ENCODE peak calls at places on chromosomes 2 and 18, in seven cellular contexts. Y is PC-3, Q is IMR-90, N is K562, G is SK-N-SH, R is MM.1S, I is fibroblast of lung. J is an unnamed sample.
A peak's percentile ranks its signal among the peaks of the same experiment; 100 is the strongest.

GRCh38 chr18:27860011-27860410 is 316.9 kb downstream of the CDH2 start:
- DNase-seq in Y (no peak), Q (no peak), N (no peak), G (no peak), R (peak; percentile 9), I (no peak), J (peak; percentile 73)

GRCh38 chr18:52716926-52717325 is 376.9 kb downstream of the DCC start:
- DNase-seq in Y (peak; percentile 36), Q (peak; percentile 5), N (no peak), G (peak; percentile 8), R (no peak), I (no peak), J (no peak)

GRCh38 chr2:236209996-236210395 is 41.8 kb upstream of the GBX2 start:
- DNase-seq in Y (no peak), Q (no peak), N (no peak), G (no peak), R (no peak), I (no peak), J (no peak)

GRCh38 chr18:79917351-79918088 is 33.9 kb downstream of the SLC66A2 start:
- DNase-seq in Y (no peak), Q (no peak), N (no peak), G (no peak), R (no peak), I (no peak), J (no peak)

GRCh38 chr2:73054980-73055379 is 16.5 kb downstream of the SFXN5 start:
- DNase-seq in Y (no peak), Q (no peak), N (no peak), G (no peak), R (no peak), I (no peak), J (no peak)

GRCh38 chr18:6109743-6110142 is 214.4 kb upstream of the TMEM200C start:
- DNase-seq in Y (no peak), Q (no peak), N (no peak), G (no peak), R (no peak), I (no peak), J (no peak)

GRCh38 chr18:37393945-37394609 is 171.5 kb downstream of the CELF4 start:
- DNase-seq in Y (no peak), Q (peak; percentile 76), N (peak; percentile 89), G (peak; percentile 97), R (peak; percentile 60), I (peak; percentile 65), J (no peak)

GRCh38 chr2:239832995-239833727 is 192.0 kb downstream of the NDUFA10 start:
- DNase-seq in Y (no peak), Q (no peak), N (no peak), G (peak; percentile 5), R (no peak), I (no peak), J (no peak)

GRCh38 chr2:102050854-102051391 is 59.2 kb downstream of the IL1R2 start:
- DNase-seq in Y (no peak), Q (peak; percentile 91), N (peak; percentile 61), G (no peak), R (no peak), I (peak; percentile 87), J (no peak)

GRCh38 chr2:85523906-85524566 is 14.9 kb upstream of the MAT2A start:
- DNase-seq in Y (no peak), Q (peak; percentile 61), N (no peak), G (peak; percentile 70), R (no peak), I (no peak), J (no peak)

GRCh38 chr18:8866679-8867078 is 161.3 kb downstream of the MTCL1 start:
- DNase-seq in Y (no peak), Q (no peak), N (no peak), G (no peak), R (no peak), I (no peak), J (no peak)

GRCh38 chr2:182585430-182585829 is 130.6 kb upstream of the DNAJC10 start:
- DNase-seq in Y (no peak), Q (no peak), N (no peak), G (no peak), R (no peak), I (no peak), J (no peak)

GRCh38 chr2:191942114-191943103 is 95.5 kb upstream of the CAVIN2 start:
- DNase-seq in Y (no peak), Q (peak; percentile 79), N (no peak), G (peak; percentile 15), R (no peak), I (peak; percentile 51), J (peak; percentile 61)

GRCh38 chr2:141611-142010 is 95.3 kb upstream of the FAM110C start:
- DNase-seq in Y (no peak), Q (no peak), N (no peak), G (no peak), R (no peak), I (no peak), J (peak; percentile 17)

GRCh38 chr18:27785815-27786537 is 391.0 kb downstream of the CDH2 start:
- DNase-seq in Y (no peak), Q (no peak), N (no peak), G (no peak), R (peak; percentile 7), I (no peak), J (no peak)

GRCh38 chr2:50546790-50547189 is 485.1 kb downstream of the NRXN1 start:
- DNase-seq in Y (no peak), Q (peak; percentile 36), N (no peak), G (no peak), R (no peak), I (peak; percentile 14), J (peak; percentile 86)

GRCh38 chr2:190618030-190618429 is 30.9 kb upstream of the NAB1 start:
- DNase-seq in Y (no peak), Q (no peak), N (no peak), G (no peak), R (no peak), I (no peak), J (no peak)

GRCh38 chr2:224513991-224514390 is 71.2 kb downstream of the CUL3 start:
- DNase-seq in Y (no peak), Q (peak; percentile 12), N (no peak), G (no peak), R (no peak), I (peak; percentile 52), J (no peak)

GRCh38 chr2:156999657-157000056 is 257.8 kb upstream of the GALNT5 start:
- DNase-seq in Y (no peak), Q (no peak), N (no peak), G (no peak), R (no peak), I (no peak), J (peak; percentile 10)

GRCh38 chr2:162125138-162125537 is 26.9 kb downstream of the GCG start:
- DNase-seq in Y (no peak), Q (peak; percentile 19), N (no peak), G (no peak), R (no peak), I (peak; percentile 71), J (no peak)

GRCh38 chr2:25293958-25294513 is 47.7 kb downstream of the DNMT3A start:
- DNase-seq in Y (no peak), Q (no peak), N (no peak), G (no peak), R (no peak), I (no peak), J (no peak)
- TF ChIP-seq CTCF in Y (no peak), Q (no peak), N (no peak), G (no peak), R (no peak), I (no peak), J (no peak)

DNA sequence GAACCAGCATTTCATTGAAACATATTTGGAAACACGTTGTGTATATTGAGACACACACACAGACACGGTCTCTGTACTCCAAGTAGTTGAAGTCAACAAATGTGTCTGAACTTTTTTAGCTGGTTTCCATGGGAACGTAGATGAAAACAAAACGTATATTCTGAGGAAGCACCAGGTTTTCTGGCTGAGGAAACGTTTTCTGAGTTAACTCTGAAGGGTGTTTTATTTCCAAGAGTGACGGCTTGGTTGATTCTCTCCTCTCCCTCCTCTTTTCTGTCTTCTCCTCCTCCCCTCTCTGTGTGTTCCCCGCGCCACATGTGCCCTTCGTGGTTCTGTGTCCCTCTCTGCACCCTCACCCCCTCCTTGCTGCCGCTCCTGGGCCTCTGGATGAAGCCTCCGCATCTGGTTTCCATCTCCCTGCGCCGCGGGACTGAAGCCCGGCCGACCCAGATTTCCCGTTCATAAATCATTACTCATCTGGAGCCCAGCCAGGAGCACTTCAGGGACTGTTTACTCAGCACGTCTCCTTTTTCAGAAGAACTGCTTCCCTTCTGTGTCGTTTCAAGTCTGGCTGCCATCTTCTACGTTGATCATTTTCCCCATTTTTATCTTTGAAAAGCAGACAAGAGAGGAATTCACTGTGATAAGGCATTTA is 122.7 kb downstream of the COL6A3 start:
- DNase-seq in Y (peak; percentile 98), Q (peak; percentile 98), N (no peak), G (peak; percentile 87), R (no peak), I (peak; percentile 99), J (peak; percentile 88)
- H3K4me3 ChIP-seq in Y (peak overlapping the region; percentile 48), Q (no peak overlapping the region), N (no peak overlapping the region), G (no peak overlapping the region), R (no peak overlapping the region), I (no peak overlapping the region), J (no peak overlapping the region)

GRCh38 chr2:204686415-204686814 is 141.1 kb downstream of the PARD3B start:
- DNase-seq in Y (no peak), Q (no peak), N (no peak), G (no peak), R (no peak), I (peak; percentile 23), J (no peak)
- H4K20me1 ChIP-seq in Y (no peaks in the 10 kb centered on the region), Q (no peaks in the 10 kb centered on the region), N (no peaks in the 10 kb centered on the region), G (no peaks in the 10 kb centered on the region), R (no peaks in the 10 kb centered on the region), I (no peaks in the 10 kb centered on the region), J (no peaks in the 10 kb centered on the region)

GRCh38 chr2:69221960-69222751 is 164.9 kb downstream of the GFPT1 start:
- DNase-seq in Y (no peak), Q (peak; percentile 82), N (no peak), G (no peak), R (no peak), I (peak; percentile 73), J (no peak)

GRCh38 chr2:69221512-69221911 is 165.5 kb downstream of the GFPT1 start:
- DNase-seq in Y (no peak), Q (no peak), N (no peak), G (no peak), R (no peak), I (no peak), J (no peak)

GRCh38 chr2:69223759-69224494 is 163.1 kb downstream of the GFPT1 start:
- DNase-seq in Y (peak; percentile 26), Q (no peak), N (no peak), G (no peak), R (no peak), I (no peak), J (no peak)

GRCh38 chr2:69224495-69224803 is 162.6 kb downstream of the GFPT1 start:
- DNase-seq in Y (no peak), Q (no peak), N (no peak), G (no peak), R (no peak), I (no peak), J (no peak)

DNA sequence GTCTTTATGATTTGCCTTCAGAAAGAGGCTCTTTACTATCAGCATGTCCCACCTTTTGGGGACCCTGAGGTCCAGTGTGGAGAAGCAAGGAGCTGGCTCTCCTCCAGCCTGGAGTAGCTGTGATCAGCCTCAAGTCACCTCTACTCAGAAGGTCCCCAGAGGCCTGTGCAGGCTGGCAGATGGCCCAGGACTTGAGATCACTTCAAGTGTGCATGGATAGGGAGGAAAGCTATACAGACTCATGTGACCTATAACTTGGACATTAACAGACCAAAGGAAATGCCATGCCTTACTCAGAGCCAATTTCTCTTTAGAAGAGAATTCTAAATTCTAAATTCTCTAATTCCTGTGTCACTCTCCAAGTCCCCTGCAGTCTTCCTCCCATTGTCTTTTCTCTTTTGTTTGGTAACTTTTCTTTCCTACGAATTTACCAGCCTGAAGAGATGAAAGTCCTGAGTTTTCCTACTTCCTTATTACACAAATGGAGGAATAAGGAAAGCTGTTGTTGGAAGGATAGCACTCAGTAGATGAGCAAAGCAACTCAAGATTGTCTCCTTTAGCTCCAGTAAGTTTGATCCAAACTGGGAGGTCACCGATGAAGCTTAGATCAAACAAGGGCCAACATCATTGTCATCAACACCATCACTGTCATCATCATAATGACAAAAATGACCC is 163.9 kb downstream of the GFPT1 start:
- DNase-seq in Y (no peak), Q (peak; percentile 55), N (no peak), G (no peak), R (no peak), I (peak; percentile 43), J (no peak)
- TF ChIP-seq CTCF in Y (no peak), Q (no peak), N (no peak), G (no peak), R (no peak), I (no peak), J (no peak)